ENCODE peak calls at places on chromosomes 2 and 18, in five cellular contexts. One of them, this sample, is unnamed. For H3K9me3, the result is how much of the 10 kb centered on the place peaks cover.

GRCh38 chr2:138974651-138975050 is 194.5 kb upstream of the NXPH2 start:
- DNase-seq in esophagus squamous epithelium: no peak
- DNase-seq in GM12878: no peak
- DNase-seq in K562: no peak
- DNase-seq in body of pancreas: no peak
- DNase-seq in this sample: no peak

GRCh38 chr2:113281920-113282746 is 3.4 kb upstream of the PAX8 start:
- DNase-seq in esophagus squamous epithelium: no peak
- DNase-seq in GM12878: no peak
- DNase-seq in K562: no peak
- DNase-seq in body of pancreas: no peak
- DNase-seq in this sample: no peak

GRCh38 chr2:18829976-18830375 is 240.6 kb upstream of the NT5C1B start:
- DNase-seq in esophagus squamous epithelium: no peak
- DNase-seq in GM12878: no peak
- DNase-seq in K562: no peak
- DNase-seq in body of pancreas: no peak
- DNase-seq in this sample: no peak

GRCh38 chr2:47422016-47422415 is 19.1 kb downstream of the MSH2 start:
- DNase-seq in esophagus squamous epithelium: no peak
- DNase-seq in GM12878: no peak
- DNase-seq in K562: no peak
- DNase-seq in body of pancreas: no peak
- DNase-seq in this sample: no peak

GRCh38 chr2:6728156-6728555 is 137.6 kb downstream of the CMPK2 start:
- DNase-seq in esophagus squamous epithelium: no peak
- DNase-seq in GM12878: no peak
- DNase-seq in K562: no peak
- DNase-seq in body of pancreas: no peak
- DNase-seq in this sample: no peak

GRCh38 chr2:157875720-157876065 is 437 bp downstream of the ACVR1 start:
- DNase-seq in esophagus squamous epithelium: no peak
- DNase-seq in GM12878: no peak
- DNase-seq in K562: peak
- DNase-seq in body of pancreas: peak
- DNase-seq in this sample: no peak

GRCh38 chr2:111522231-111522768 is 361.7 kb downstream of the ANAPC1 start:
- DNase-seq in esophagus squamous epithelium: no peak
- DNase-seq in GM12878: no peak
- DNase-seq in K562: no peak
- DNase-seq in body of pancreas: no peak
- DNase-seq in this sample: no peak

GRCh38 chr2:173161040-173161439 is 85.4 kb downstream of the MAP3K20 start:
- DNase-seq in esophagus squamous epithelium: no peak
- DNase-seq in GM12878: no peak
- DNase-seq in K562: no peak
- DNase-seq in body of pancreas: no peak
- DNase-seq in this sample: no peak

GRCh38 chr2:41837610-41838009 is 210.2 kb upstream of the PKDCC start:
- DNase-seq in esophagus squamous epithelium: no peak
- DNase-seq in GM12878: no peak
- DNase-seq in K562: no peak
- DNase-seq in body of pancreas: no peak
- DNase-seq in this sample: no peak

GRCh38 chr18:34809697-34810096 is 99.6 kb downstream of the DTNA start:
- DNase-seq in esophagus squamous epithelium: no peak
- DNase-seq in GM12878: no peak
- DNase-seq in K562: peak
- DNase-seq in body of pancreas: peak
- DNase-seq in this sample: peak

GRCh38 chr2:8886197-8886508 is 48.7 kb upstream of the KIDINS220 start:
- DNase-seq in esophagus squamous epithelium: no peak
- DNase-seq in GM12878: no peak
- DNase-seq in K562: no peak
- DNase-seq in body of pancreas: no peak
- DNase-seq in this sample: no peak

GRCh38 chr2:36562973-36563532 is 34.9 kb downstream of the FEZ2 start:
- DNase-seq in esophagus squamous epithelium: no peak
- DNase-seq in GM12878: no peak
- DNase-seq in K562: no peak
- DNase-seq in body of pancreas: no peak
- DNase-seq in this sample: no peak

GRCh38 chr18:74689251-74689650 is 91.6 kb downstream of the ZNF407 start:
- DNase-seq in esophagus squamous epithelium: no peak
- DNase-seq in GM12878: no peak
- DNase-seq in K562: no peak
- DNase-seq in body of pancreas: no peak
- DNase-seq in this sample: no peak

GRCh38 chr2:41413813-41414485 is 633.9 kb upstream of the PKDCC start:
- DNase-seq in esophagus squamous epithelium: no peak
- DNase-seq in GM12878: no peak
- DNase-seq in K562: no peak
- DNase-seq in body of pancreas: no peak
- DNase-seq in this sample: no peak

GRCh38 chr2:111238336-111238735 is 117.6 kb downstream of the BCL2L11 start:
- DNase-seq in esophagus squamous epithelium: no peak
- DNase-seq in GM12878: no peak
- DNase-seq in K562: no peak
- DNase-seq in body of pancreas: no peak
- DNase-seq in this sample: no peak

GRCh38 chr2:171210864-171211431 is 50.3 kb upstream of the TLK1 start:
- DNase-seq in esophagus squamous epithelium: no peak
- DNase-seq in GM12878: peak
- DNase-seq in K562: no peak
- DNase-seq in body of pancreas: no peak
- DNase-seq in this sample: no peak

GRCh38 chr2:16068233-16068940 is 128.0 kb downstream of the MYCN start:
- DNase-seq in esophagus squamous epithelium: no peak
- DNase-seq in GM12878: no peak
- DNase-seq in K562: no peak
- DNase-seq in body of pancreas: no peak
- DNase-seq in this sample: peak

GRCh38 chr18:47547539-47548202 is 296.2 kb upstream of the SKOR2 start:
- DNase-seq in esophagus squamous epithelium: no peak
- DNase-seq in GM12878: no peak
- DNase-seq in K562: no peak
- DNase-seq in body of pancreas: no peak
- DNase-seq in this sample: no peak

GRCh38 chr2:64730551-64731305 is 77.0 kb upstream of the SERTAD2 start:
- DNase-seq in esophagus squamous epithelium: no peak
- DNase-seq in GM12878: peak
- DNase-seq in K562: peak
- DNase-seq in body of pancreas: peak
- DNase-seq in this sample: peak

GRCh38 chr2:237861-238260 is 26.0 kb downstream of the SH3YL1 start:
- DNase-seq in esophagus squamous epithelium: no peak
- DNase-seq in GM12878: no peak
- DNase-seq in K562: peak
- DNase-seq in body of pancreas: no peak
- DNase-seq in this sample: no peak

GRCh38 chr2:48148841-48149240 is 242.5 kb upstream of the FBXO11 start:
- DNase-seq in esophagus squamous epithelium: no peak
- DNase-seq in GM12878: no peak
- DNase-seq in K562: peak
- DNase-seq in body of pancreas: no peak
- DNase-seq in this sample: no peak

GRCh38 chr2:31078579-31079105 is 59.6 kb downstream of the GALNT14 start:
- DNase-seq in esophagus squamous epithelium: no peak
- DNase-seq in GM12878: no peak
- DNase-seq in K562: no peak
- DNase-seq in body of pancreas: no peak
- DNase-seq in this sample: no peak

GRCh38 chr2:205930209-205930608 is 155.8 kb downstream of the INO80D start:
- DNase-seq in esophagus squamous epithelium: no peak
- DNase-seq in GM12878: no peak
- DNase-seq in K562: no peak
- DNase-seq in body of pancreas: no peak
- DNase-seq in this sample: no peak

GRCh38 chr18:62952807-62953206 is 237.5 kb downstream of the PHLPP1 start:
- DNase-seq in esophagus squamous epithelium: no peak
- DNase-seq in GM12878: no peak
- DNase-seq in K562: no peak
- DNase-seq in body of pancreas: no peak
- DNase-seq in this sample: no peak

GRCh38 chr2:74548919-74549684 is 4.6 kb downstream of the LOXL3 start:
- DNase-seq in esophagus squamous epithelium: no peak
- DNase-seq in GM12878: no peak
- DNase-seq in K562: peak
- DNase-seq in body of pancreas: peak
- DNase-seq in this sample: peak

GRCh38 chr18:46302866-46303485 is 198.8 kb downstream of the HAUS1 start:
- DNase-seq in esophagus squamous epithelium: no peak
- DNase-seq in GM12878: no peak
- DNase-seq in K562: no peak
- DNase-seq in body of pancreas: no peak
- DNase-seq in this sample: no peak

GRCh38 chr2:199744260-199744659 is 106.7 kb downstream of the FTCDNL1 start:
- DNase-seq in esophagus squamous epithelium: no peak
- DNase-seq in GM12878: no peak
- DNase-seq in K562: no peak
- DNase-seq in body of pancreas: no peak
- DNase-seq in this sample: no peak

GRCh38 chr2:199740111-199740428 is 110.9 kb downstream of the FTCDNL1 start:
- DNase-seq in esophagus squamous epithelium: no peak
- DNase-seq in GM12878: no peak
- DNase-seq in K562: no peak
- DNase-seq in body of pancreas: no peak
- DNase-seq in this sample: no peak

GRCh38 chr2:199738723-199739412 is 112.1 kb downstream of the FTCDNL1 start:
- DNase-seq in esophagus squamous epithelium: no peak
- DNase-seq in GM12878: no peak
- DNase-seq in K562: no peak
- DNase-seq in body of pancreas: no peak
- DNase-seq in this sample: no peak

GRCh38 chr2:199742884-199743283 is 108.1 kb downstream of the FTCDNL1 start:
- DNase-seq in esophagus squamous epithelium: no peak
- DNase-seq in GM12878: no peak
- DNase-seq in K562: no peak
- DNase-seq in body of pancreas: no peak
- DNase-seq in this sample: no peak

GRCh38 chr2:199739413-199740110 is 111.4 kb downstream of the FTCDNL1 start:
- DNase-seq in esophagus squamous epithelium: no peak
- DNase-seq in GM12878: no peak
- DNase-seq in K562: peak
- DNase-seq in body of pancreas: peak
- DNase-seq in this sample: peak
- H3K9me3 ChIP-seq in esophagus squamous epithelium: under half
- H3K9me3 ChIP-seq in GM12878: under half
- H3K9me3 ChIP-seq in K562: under half
- H3K9me3 ChIP-seq in body of pancreas: under half
- H3K9me3 ChIP-seq in this sample: under half

DNA sequence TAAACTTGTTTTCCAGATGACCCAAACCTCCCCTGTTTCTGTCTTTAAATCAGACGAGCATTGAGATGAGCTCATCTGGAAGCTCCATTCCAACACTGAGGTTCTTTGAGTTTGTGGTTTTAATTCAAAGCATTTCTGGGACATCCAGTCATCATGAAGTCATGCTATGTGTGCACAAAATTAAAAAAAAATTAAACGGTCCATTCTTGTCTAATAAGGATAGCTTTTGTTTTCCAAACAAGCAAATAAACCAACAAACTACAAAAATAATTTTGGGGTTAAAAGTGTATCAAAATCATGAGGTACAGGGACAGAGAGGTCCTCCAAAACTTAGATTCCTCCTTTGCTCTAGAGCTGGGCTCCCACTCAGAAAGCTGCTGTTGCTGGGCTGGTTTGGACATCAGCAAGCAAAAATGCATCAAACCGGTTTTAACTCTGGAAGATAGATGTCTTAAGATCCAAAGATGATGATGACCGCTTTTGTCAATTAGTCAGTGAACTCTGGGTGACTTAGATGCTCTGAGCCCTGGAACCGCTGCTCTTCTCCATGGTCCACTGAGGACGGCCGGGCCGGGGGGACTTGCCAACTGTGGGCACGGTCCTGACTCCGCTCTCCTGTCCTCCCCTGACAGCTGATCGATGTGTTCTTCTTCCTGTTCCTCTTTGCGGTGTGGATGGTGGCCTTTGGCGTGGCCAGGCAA is 65.4 kb downstream of the TRPM8 start:
- DNase-seq in esophagus squamous epithelium: no peak
- DNase-seq in GM12878: no peak
- DNase-seq in K562: no peak
- DNase-seq in body of pancreas: no peak
- DNase-seq in this sample: no peak
- H3K4me3 ChIP-seq in esophagus squamous epithelium: no peak
- H3K4me3 ChIP-seq in GM12878: no peak
- H3K4me3 ChIP-seq in K562: no peak
- H3K4me3 ChIP-seq in body of pancreas: no peak
- H3K4me3 ChIP-seq in this sample: no peak

GRCh38 chr2:229001196-229001595 is 269.9 kb downstream of the PID1 start:
- DNase-seq in esophagus squamous epithelium: no peak
- DNase-seq in GM12878: no peak
- DNase-seq in K562: no peak
- DNase-seq in body of pancreas: no peak
- DNase-seq in this sample: no peak
- H3K9me3 ChIP-seq in esophagus squamous epithelium: under half
- H3K9me3 ChIP-seq in GM12878: under half
- H3K9me3 ChIP-seq in K562: under half
- H3K9me3 ChIP-seq in body of pancreas: under half
- H3K9me3 ChIP-seq in this sample: under half

GRCh38 chr2:98734157-98734556 is 3.2 kb upstream of the MGAT4A start:
- DNase-seq in esophagus squamous epithelium: no peak
- DNase-seq in GM12878: no peak
- DNase-seq in K562: no peak
- DNase-seq in body of pancreas: no peak
- DNase-seq in this sample: no peak

GRCh38 chr2:98730851-98731708 is at the start of gene MGAT4A:
- DNase-seq in esophagus squamous epithelium: no peak
- DNase-seq in GM12878: no peak
- DNase-seq in K562: peak
- DNase-seq in body of pancreas: peak
- DNase-seq in this sample: peak

GRCh38 chr2:98731709-98732349 is 897 bp upstream of the MGAT4A start:
- DNase-seq in esophagus squamous epithelium: no peak
- DNase-seq in GM12878: no peak
- DNase-seq in K562: no peak
- DNase-seq in body of pancreas: no peak
- DNase-seq in this sample: no peak

GRCh38 chr2:98730053-98730850 is 680 bp downstream of the MGAT4A start:
- DNase-seq in esophagus squamous epithelium: no peak
- DNase-seq in GM12878: no peak
- DNase-seq in K562: peak
- DNase-seq in body of pancreas: peak
- DNase-seq in this sample: no peak

DNA sequence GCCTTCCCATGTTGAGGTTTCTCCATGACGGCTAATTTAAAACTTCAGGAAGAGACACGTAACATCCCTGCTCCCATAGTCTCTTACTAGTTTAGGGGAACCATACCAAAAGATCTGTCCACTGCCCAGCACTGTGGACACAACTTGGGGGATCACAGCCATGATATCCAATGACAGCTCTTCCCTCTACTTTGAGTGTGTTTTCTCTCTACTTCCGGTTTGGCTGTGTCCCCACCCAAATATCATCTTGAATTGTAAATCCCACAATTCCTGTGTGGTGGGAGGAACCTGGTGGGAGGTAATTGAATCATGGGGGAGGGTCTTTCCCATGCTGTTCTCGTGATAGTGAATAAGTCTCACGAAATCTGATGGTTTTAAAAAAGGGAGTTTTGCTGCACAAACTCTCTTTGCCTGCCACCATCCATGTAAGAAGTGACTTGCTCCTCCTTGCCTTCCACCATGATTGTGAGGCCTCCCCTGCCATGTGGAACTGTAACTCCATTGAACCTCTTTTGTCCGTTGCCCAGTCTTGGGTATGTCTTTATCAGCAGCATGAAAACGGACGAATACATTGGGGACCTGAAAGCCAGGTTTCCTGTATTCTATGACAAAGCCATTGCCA is 1.6 kb upstream of the MGAT4A start:
- DNase-seq in esophagus squamous epithelium: no peak
- DNase-seq in GM12878: no peak
- DNase-seq in K562: no peak
- DNase-seq in body of pancreas: no peak
- DNase-seq in this sample: no peak
- H3K4me3 ChIP-seq in esophagus squamous epithelium: no peak
- H3K4me3 ChIP-seq in GM12878: no peak
- H3K4me3 ChIP-seq in K562: no peak
- H3K4me3 ChIP-seq in body of pancreas: no peak
- H3K4me3 ChIP-seq in this sample: no peak

This sample was measured in BE2C.